ENCODE peak calls at places on chromosomes 16 and 17, in four cellular contexts. One of them, this sample, is unnamed.

GRCh38 chr17:37815516-37815915 is 70.7 kb upstream of the HNF1B start:
- DNase-seq in H9: no peak
- DNase-seq in IMR-90: no peak
- DNase-seq in H1: no peak
- DNase-seq in this sample: no peak

GRCh38 chr16:2425008-2425518 is 4.2 kb upstream of the CCNF start:
- DNase-seq in H9: no peak
- DNase-seq in IMR-90: no peak
- DNase-seq in H1: no peak
- DNase-seq in this sample: no peak

GRCh38 chr16:57798267-57798810 is 4.0 kb downstream of the KIFC3 start:
- DNase-seq in H9: no peak
- DNase-seq in IMR-90: no peak
- DNase-seq in H1: no peak
- DNase-seq in this sample: no peak

GRCh38 chr16:86252596-86252995 is 257.7 kb upstream of the FOXF1 start:
- DNase-seq in H9: peak
- DNase-seq in IMR-90: peak
- DNase-seq in H1: peak
- DNase-seq in this sample: peak

GRCh38 chr17:62630365-62631085 is 3.1 kb downstream of the MRC2 start:
- DNase-seq in H9: no peak
- DNase-seq in IMR-90: peak
- DNase-seq in H1: no peak
- DNase-seq in this sample: no peak

GRCh38 chr16:89345663-89346150 is 128.2 kb downstream of the ZNF778 start:
- DNase-seq in H9: no peak
- DNase-seq in IMR-90: no peak
- DNase-seq in H1: no peak
- DNase-seq in this sample: no peak

GRCh38 chr16:77273-77806 is 685 bp upstream of the MPG start:
- DNase-seq in H9: peak
- DNase-seq in IMR-90: peak
- DNase-seq in H1: no peak
- DNase-seq in this sample: peak

GRCh38 chr16:67563708-67564468 is 1.6 kb downstream of the CTCF start:
- DNase-seq in H9: no peak
- DNase-seq in IMR-90: peak
- DNase-seq in H1: no peak
- DNase-seq in this sample: peak

GRCh38 chr16:1499756-1500464 is 6.8 kb downstream of the TELO2 start:
- DNase-seq in H9: no peak
- DNase-seq in IMR-90: no peak
- DNase-seq in H1: no peak
- DNase-seq in this sample: no peak

GRCh38 chr16:58488531-58488930 is 11.4 kb upstream of the NDRG4 start:
- DNase-seq in H9: peak
- DNase-seq in IMR-90: no peak
- DNase-seq in H1: no peak
- DNase-seq in this sample: peak

GRCh38 chr17:50272711-50273653 is 1.3 kb upstream of the TMEM92 start:
- DNase-seq in H9: peak
- DNase-seq in IMR-90: peak
- DNase-seq in H1: no peak
- DNase-seq in this sample: peak

GRCh38 chr16:49650603-49651002 is 205.3 kb downstream of the ZNF423 start:
- DNase-seq in H9: no peak
- DNase-seq in IMR-90: no peak
- DNase-seq in H1: no peak
- DNase-seq in this sample: no peak

GRCh38 chr16:64445245-64445644 is 676.6 kb downstream of the CDH11 start:
- DNase-seq in H9: no peak
- DNase-seq in IMR-90: no peak
- DNase-seq in H1: no peak
- DNase-seq in this sample: no peak

GRCh38 chr16:667780-668518 is at the start of gene RHOT2:
- DNase-seq in H9: peak
- DNase-seq in IMR-90: peak
- DNase-seq in H1: peak
- DNase-seq in this sample: peak

GRCh38 chr16:24988593-24989338 is 26.4 kb downstream of the ARHGAP17 start:
- DNase-seq in H9: no peak
- DNase-seq in IMR-90: peak
- DNase-seq in H1: no peak
- DNase-seq in this sample: peak

GRCh38 chr17:44348988-44349364 is 3.9 kb downstream of the GRN start:
- DNase-seq in H9: no peak
- DNase-seq in IMR-90: no peak
- DNase-seq in H1: no peak
- DNase-seq in this sample: no peak

GRCh38 chr17:15343749-15344148 is 2.4 kb upstream of the TEKT3 start:
- DNase-seq in H9: no peak
- DNase-seq in IMR-90: peak
- DNase-seq in H1: no peak
- DNase-seq in this sample: peak

GRCh38 chr17:20914658-20915057 is 128.2 kb downstream of the USP22 start:
- DNase-seq in H9: no peak
- DNase-seq in IMR-90: no peak
- DNase-seq in H1: no peak
- DNase-seq in this sample: no peak

GRCh38 chr17:50344712-50345380 is 1.1 kb upstream of the XYLT2 start:
- DNase-seq in H9: peak
- DNase-seq in IMR-90: no peak
- DNase-seq in H1: no peak
- DNase-seq in this sample: no peak

GRCh38 chr17:61409301-61410099 is 9.9 kb downstream of the TBX2 start:
- DNase-seq in H9: peak
- DNase-seq in IMR-90: peak
- DNase-seq in H1: no peak
- DNase-seq in this sample: no peak

GRCh38 chr17:42578282-42578869 is 847 bp upstream of the PSMC3IP start:
- DNase-seq in H9: peak
- DNase-seq in IMR-90: peak
- DNase-seq in H1: peak
- DNase-seq in this sample: peak

GRCh38 chr17:53792997-53793396 is 29.7 kb upstream of the KIF2B start:
- DNase-seq in H9: no peak
- DNase-seq in IMR-90: no peak
- DNase-seq in H1: no peak
- DNase-seq in this sample: no peak

GRCh38 chr17:4249452-4250029 is 14.2 kb downstream of the ANKFY1 start:
- DNase-seq in H9: no peak
- DNase-seq in IMR-90: peak
- DNase-seq in H1: no peak
- DNase-seq in this sample: peak

GRCh38 chr17:69105907-69106730 is 35.6 kb downstream of the ABCA6 start:
- DNase-seq in H9: no peak
- DNase-seq in IMR-90: no peak
- DNase-seq in H1: no peak
- DNase-seq in this sample: no peak

GRCh38 chr17:2800367-2800766 is 4.1 kb downstream of the RAP1GAP2 start:
- DNase-seq in H9: no peak
- DNase-seq in IMR-90: no peak
- DNase-seq in H1: no peak
- DNase-seq in this sample: no peak

GRCh38 chr17:77320501-77321256 is 179.9 kb downstream of the SEC14L1 start:
- DNase-seq in H9: no peak
- DNase-seq in IMR-90: no peak
- DNase-seq in H1: no peak
- DNase-seq in this sample: no peak

GRCh38 chr17:71163121-71163812 is 957.6 kb upstream of the SOX9 start:
- DNase-seq in H9: no peak
- DNase-seq in IMR-90: peak
- DNase-seq in H1: no peak
- DNase-seq in this sample: no peak

GRCh38 chr17:18156171-18156975 is 27.3 kb upstream of the ALKBH5 start:
- DNase-seq in H9: no peak
- DNase-seq in IMR-90: no peak
- DNase-seq in H1: no peak
- DNase-seq in this sample: no peak

GRCh38 chr17:53749178-53749577 is 73.5 kb upstream of the KIF2B start:
- DNase-seq in H9: peak
- DNase-seq in IMR-90: no peak
- DNase-seq in H1: peak
- DNase-seq in this sample: peak

GRCh38 chr16:12002447-12003006 is 26.0 kb downstream of the SNX29 start:
- DNase-seq in H9: no peak
- DNase-seq in IMR-90: peak
- DNase-seq in H1: no peak
- DNase-seq in this sample: no peak

GRCh38 chr17:65554568-65555223 is 6.8 kb downstream of the AXIN2 start:
- DNase-seq in H9: no peak
- DNase-seq in IMR-90: peak
- DNase-seq in H1: no peak
- DNase-seq in this sample: no peak

GRCh38 chr16:11211061-11211976 is 44.7 kb downstream of the SOCS1 start:
- DNase-seq in H9: peak
- DNase-seq in IMR-90: no peak
- DNase-seq in H1: no peak
- DNase-seq in this sample: peak

GRCh38 chr16:11507991-11508390 is 78.7 kb downstream of the LITAF start:
- DNase-seq in H9: no peak
- DNase-seq in IMR-90: no peak
- DNase-seq in H1: no peak
- DNase-seq in this sample: no peak

GRCh38 chr17:1629647-1630310 is 1.1 kb upstream of the SLC43A2 start:
- DNase-seq in H9: peak
- DNase-seq in IMR-90: peak
- DNase-seq in H1: no peak
- DNase-seq in this sample: peak

GRCh38 chr17:1628856-1629646 is 417 bp upstream of the SLC43A2 start:
- DNase-seq in H9: peak
- DNase-seq in IMR-90: peak
- DNase-seq in H1: no peak
- DNase-seq in this sample: peak

GRCh38 chr17:1626333-1626732 is 2.3 kb downstream of the SLC43A2 start:
- DNase-seq in H9: no peak
- DNase-seq in IMR-90: no peak
- DNase-seq in H1: no peak
- DNase-seq in this sample: no peak

GRCh38 chr17:1627219-1627986 is 1.2 kb downstream of the SLC43A2 start:
- DNase-seq in H9: peak
- DNase-seq in IMR-90: no peak
- DNase-seq in H1: no peak
- DNase-seq in this sample: no peak

DNA sequence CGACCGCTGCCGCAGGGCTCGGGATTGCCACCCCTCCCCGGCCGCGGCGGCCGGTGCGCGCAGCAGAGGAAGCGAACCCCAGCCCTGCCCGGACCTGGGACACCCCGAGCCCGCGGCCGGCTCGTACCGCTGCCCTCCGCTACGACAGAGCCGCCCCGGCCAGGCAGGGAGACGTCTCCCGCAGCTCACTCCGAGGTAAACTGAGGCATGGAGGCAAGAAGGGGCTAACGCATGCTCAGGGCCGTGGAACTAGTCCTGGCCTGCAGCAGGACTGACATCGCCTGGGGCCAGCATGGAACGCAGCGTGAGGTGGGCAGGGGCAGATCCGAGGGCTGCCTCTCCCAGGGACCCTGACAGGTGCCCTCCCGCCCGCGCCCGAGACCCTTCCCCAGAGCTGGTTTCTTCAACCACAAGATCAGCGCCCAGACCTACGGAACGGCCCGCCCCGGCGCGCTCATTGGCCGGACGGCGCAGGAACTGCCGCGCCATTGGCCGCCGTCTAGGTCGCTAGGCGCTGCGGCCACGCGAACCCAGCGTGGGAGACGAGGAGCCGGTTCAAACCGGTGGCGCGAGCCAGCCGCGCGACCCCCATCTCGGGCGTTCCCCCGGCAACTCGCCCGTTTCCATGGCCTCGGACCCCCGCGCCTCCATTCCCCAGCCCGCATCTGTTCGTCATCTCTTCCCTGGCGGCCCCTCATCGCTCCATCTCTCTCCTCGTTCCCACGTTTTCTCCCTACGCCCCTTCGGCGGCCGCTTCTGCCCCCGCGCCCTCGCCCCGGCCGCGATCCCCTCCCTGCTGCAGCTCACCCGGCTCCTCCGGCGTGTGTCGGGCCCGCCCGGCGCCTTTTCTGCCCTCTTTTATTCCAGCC is at the start of gene SLC43A2:
- DNase-seq in H9: peak
- DNase-seq in IMR-90: peak
- DNase-seq in H1: no peak
- DNase-seq in this sample: peak
- H3K56ac ChIP-seq in H9: no peak
- H3K56ac ChIP-seq in IMR-90: no peak
- H3K56ac ChIP-seq in H1: peak
- H3K56ac ChIP-seq in this sample: peak

GRCh38 chr16:71449020-71449419 is 7.2 kb upstream of the TLE7 start:
- DNase-seq in H9: no peak
- DNase-seq in IMR-90: no peak
- DNase-seq in H1: no peak
- DNase-seq in this sample: no peak
- H4K8ac ChIP-seq in H9: no peak
- H4K8ac ChIP-seq in IMR-90: no peak
- H4K8ac ChIP-seq in H1: no peak
- H4K8ac ChIP-seq in this sample: no peak

DNA sequence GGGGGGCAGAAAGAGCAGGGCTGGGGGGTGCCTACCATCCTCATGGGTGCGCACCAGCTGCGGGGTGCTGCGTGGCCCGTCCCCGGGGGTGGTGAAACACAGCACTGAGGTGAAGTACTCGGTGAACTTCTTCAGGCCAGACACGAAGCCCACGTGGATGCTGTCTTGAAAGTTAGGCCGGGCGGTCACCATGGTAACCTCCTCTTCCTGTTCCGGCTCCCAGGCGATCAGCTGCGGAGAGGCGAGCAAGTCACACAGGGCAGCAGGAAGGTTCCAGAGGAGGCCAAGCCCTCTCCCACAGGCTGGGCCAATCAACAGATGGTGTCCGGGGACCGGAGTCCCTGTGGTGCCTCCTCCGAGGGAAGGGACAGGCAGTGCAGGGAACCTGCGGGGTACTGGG is 90.1 kb upstream of the CDC42EP4 start:
- DNase-seq in H9: peak
- DNase-seq in IMR-90: peak
- DNase-seq in H1: no peak
- DNase-seq in this sample: peak
- H3K56ac ChIP-seq in H9: no peak
- H3K56ac ChIP-seq in IMR-90: no peak
- H3K56ac ChIP-seq in H1: no peak
- H3K56ac ChIP-seq in this sample: no peak

GRCh38 chr17:10737786-10738185 is 8.0 kb upstream of the TMEM220 start:
- DNase-seq in H9: peak
- DNase-seq in IMR-90: no peak
- DNase-seq in H1: no peak
- DNase-seq in this sample: no peak

GRCh38 chr17:10738516-10739258 is 8.9 kb upstream of the TMEM220 start:
- DNase-seq in H9: peak
- DNase-seq in IMR-90: no peak
- DNase-seq in H1: no peak
- DNase-seq in this sample: no peak

GRCh38 chr17:10737168-10737622 is 7.4 kb upstream of the TMEM220 start:
- DNase-seq in H9: peak
- DNase-seq in IMR-90: peak
- DNase-seq in H1: no peak
- DNase-seq in this sample: peak

GRCh38 chr17:10741416-10742140 is 11.8 kb upstream of the TMEM220 start:
- DNase-seq in H9: no peak
- DNase-seq in IMR-90: no peak
- DNase-seq in H1: no peak
- DNase-seq in this sample: no peak

GRCh38 chr17:10739341-10739905 is 9.6 kb upstream of the TMEM220 start:
- DNase-seq in H9: peak
- DNase-seq in IMR-90: no peak
- DNase-seq in H1: no peak
- DNase-seq in this sample: no peak
- H4K8ac ChIP-seq in H9: no peak
- H4K8ac ChIP-seq in IMR-90: no peak
- H4K8ac ChIP-seq in H1: no peak
- H4K8ac ChIP-seq in this sample: no peak